ENCODE peak calls at places on chromosome 19, in ten cellular contexts. One of them, this sample, is unnamed.

GRCh38 chr19:3496392-3497273 is 3.8 kb downstream of the DOHH start:
- DNase-seq in pancreas: no peak
- DNase-seq in PC-3: no peak
- DNase-seq in psoas muscle: no peak
- DNase-seq in cardiac muscle cell: no peak
- DNase-seq in CD8-positive, alpha-beta T cell: no peak
- DNase-seq in body of pancreas: no peak
- DNase-seq in MM.1S: no peak
- DNase-seq in left ventricle myocardium inferior: no peak
- DNase-seq in uterus: no peak
- DNase-seq in this sample: no peak

GRCh38 chr19:34976611-34977010 is 12.6 kb upstream of the ZNF792 start:
- DNase-seq in left ventricle myocardium inferior: no peak
- DNase-seq in pancreas: peak; percentile 1
- DNase-seq in CD8-positive, alpha-beta T cell: no peak
- DNase-seq in cardiac muscle cell: no peak
- DNase-seq in PC-3: no peak
- DNase-seq in body of pancreas: no peak
- DNase-seq in uterus: no peak
- DNase-seq in MM.1S: no peak
- DNase-seq in psoas muscle: no peak
- DNase-seq in this sample: no peak

GRCh38 chr19:35750167-35750566 is 1.8 kb downstream of the LIN37 start:
- DNase-seq in uterus: no peak
- DNase-seq in MM.1S: no peak
- DNase-seq in pancreas: no peak
- DNase-seq in PC-3: peak; percentile 6
- DNase-seq in body of pancreas: no peak
- DNase-seq in CD8-positive, alpha-beta T cell: no peak
- DNase-seq in psoas muscle: no peak
- DNase-seq in left ventricle myocardium inferior: no peak
- DNase-seq in cardiac muscle cell: no peak
- DNase-seq in this sample: no peak

GRCh38 chr19:48833977-48834376 is 2.3 kb downstream of the HSD17B14 start:
- DNase-seq in MM.1S: no peak
- DNase-seq in pancreas: no peak
- DNase-seq in cardiac muscle cell: no peak
- DNase-seq in CD8-positive, alpha-beta T cell: no peak
- DNase-seq in psoas muscle: no peak
- DNase-seq in left ventricle myocardium inferior: no peak
- DNase-seq in PC-3: no peak
- DNase-seq in body of pancreas: no peak
- DNase-seq in uterus: no peak
- DNase-seq in this sample: no peak

GRCh38 chr19:20422616-20423205 is 142.9 kb downstream of the ZNF737 start:
- DNase-seq in uterus: no peak
- DNase-seq in left ventricle myocardium inferior: peak; percentile 12
- DNase-seq in cardiac muscle cell: peak; percentile 43
- DNase-seq in CD8-positive, alpha-beta T cell: no peak
- DNase-seq in psoas muscle: peak; percentile 48
- DNase-seq in PC-3: no peak
- DNase-seq in MM.1S: no peak
- DNase-seq in pancreas: no peak
- DNase-seq in body of pancreas: no peak
- DNase-seq in this sample: no peak

GRCh38 chr19:18135712-18136584 is 17.0 kb upstream of the PIK3R2 start:
- DNase-seq in psoas muscle: no peak
- DNase-seq in left ventricle myocardium inferior: no peak
- DNase-seq in PC-3: no peak
- DNase-seq in pancreas: peak; percentile 67
- DNase-seq in MM.1S: no peak
- DNase-seq in CD8-positive, alpha-beta T cell: no peak
- DNase-seq in uterus: no peak
- DNase-seq in cardiac muscle cell: no peak
- DNase-seq in body of pancreas: peak; percentile 63
- DNase-seq in this sample: peak; percentile 84

GRCh38 chr19:17606786-17607185 is 51.3 kb downstream of the COLGALT1 start:
- DNase-seq in PC-3: no peak
- DNase-seq in MM.1S: no peak
- DNase-seq in left ventricle myocardium inferior: no peak
- DNase-seq in cardiac muscle cell: no peak
- DNase-seq in body of pancreas: no peak
- DNase-seq in CD8-positive, alpha-beta T cell: no peak
- DNase-seq in uterus: no peak
- DNase-seq in psoas muscle: no peak
- DNase-seq in pancreas: no peak
- DNase-seq in this sample: no peak

GRCh38 chr19:6026390-6026897 is 48.5 kb upstream of the RANBP3 start:
- DNase-seq in cardiac muscle cell: no peak
- DNase-seq in body of pancreas: no peak
- DNase-seq in uterus: no peak
- DNase-seq in MM.1S: no peak
- DNase-seq in CD8-positive, alpha-beta T cell: no peak
- DNase-seq in pancreas: peak; percentile 50
- DNase-seq in psoas muscle: peak; percentile 23
- DNase-seq in left ventricle myocardium inferior: no peak
- DNase-seq in PC-3: no peak
- DNase-seq in this sample: no peak

GRCh38 chr19:35279374-35279773 is 3.0 kb upstream of the HAMP start:
- DNase-seq in pancreas: no peak
- DNase-seq in psoas muscle: no peak
- DNase-seq in body of pancreas: no peak
- DNase-seq in PC-3: no peak
- DNase-seq in CD8-positive, alpha-beta T cell: no peak
- DNase-seq in uterus: no peak
- DNase-seq in left ventricle myocardium inferior: no peak
- DNase-seq in MM.1S: no peak
- DNase-seq in cardiac muscle cell: no peak
- DNase-seq in this sample: no peak

GRCh38 chr19:55188620-55189019 is 8.5 kb upstream of the SYT5 start:
- DNase-seq in PC-3: no peak
- DNase-seq in pancreas: no peak
- DNase-seq in MM.1S: no peak
- DNase-seq in uterus: no peak
- DNase-seq in body of pancreas: no peak
- DNase-seq in psoas muscle: no peak
- DNase-seq in CD8-positive, alpha-beta T cell: no peak
- DNase-seq in cardiac muscle cell: peak; percentile 48
- DNase-seq in left ventricle myocardium inferior: no peak
- DNase-seq in this sample: no peak

GRCh38 chr19:18612772-18613588 is at the start of gene TMEM59L:
- DNase-seq in uterus: no peak
- DNase-seq in left ventricle myocardium inferior: no peak
- DNase-seq in CD8-positive, alpha-beta T cell: no peak
- DNase-seq in psoas muscle: no peak
- DNase-seq in pancreas: peak; percentile 54
- DNase-seq in PC-3: no peak
- DNase-seq in MM.1S: no peak
- DNase-seq in body of pancreas: no peak
- DNase-seq in cardiac muscle cell: no peak
- DNase-seq in this sample: no peak

GRCh38 chr19:4581381-4582111 is 22.1 kb upstream of the SEMA6B start:
- DNase-seq in CD8-positive, alpha-beta T cell: no peak
- DNase-seq in pancreas: no peak
- DNase-seq in uterus: no peak
- DNase-seq in left ventricle myocardium inferior: no peak
- DNase-seq in psoas muscle: no peak
- DNase-seq in MM.1S: no peak
- DNase-seq in PC-3: peak; percentile 48
- DNase-seq in cardiac muscle cell: peak; percentile 58
- DNase-seq in body of pancreas: no peak
- DNase-seq in this sample: peak; percentile 54
- H3K27me3 ChIP-seq in CD8-positive, alpha-beta T cell: peaks cover 36% of the 10 kb centered on the region
- H3K27me3 ChIP-seq in pancreas: no peaks in the 10 kb centered on the region
- H3K27me3 ChIP-seq in uterus: peaks cover 30% of the 10 kb centered on the region
- H3K27me3 ChIP-seq in left ventricle myocardium inferior: peaks cover 83% of the 10 kb centered on the region
- H3K27me3 ChIP-seq in psoas muscle: no peaks in the 10 kb centered on the region
- H3K27me3 ChIP-seq in MM.1S: peaks cover 94% of the 10 kb centered on the region
- H3K27me3 ChIP-seq in PC-3: peaks cover 7% of the 10 kb centered on the region
- H3K27me3 ChIP-seq in cardiac muscle cell: no peaks in the 10 kb centered on the region
- H3K27me3 ChIP-seq in body of pancreas: peaks cover 20% of the 10 kb centered on the region
- H3K27me3 ChIP-seq in this sample: no peaks in the 10 kb centered on the region

DNA sequence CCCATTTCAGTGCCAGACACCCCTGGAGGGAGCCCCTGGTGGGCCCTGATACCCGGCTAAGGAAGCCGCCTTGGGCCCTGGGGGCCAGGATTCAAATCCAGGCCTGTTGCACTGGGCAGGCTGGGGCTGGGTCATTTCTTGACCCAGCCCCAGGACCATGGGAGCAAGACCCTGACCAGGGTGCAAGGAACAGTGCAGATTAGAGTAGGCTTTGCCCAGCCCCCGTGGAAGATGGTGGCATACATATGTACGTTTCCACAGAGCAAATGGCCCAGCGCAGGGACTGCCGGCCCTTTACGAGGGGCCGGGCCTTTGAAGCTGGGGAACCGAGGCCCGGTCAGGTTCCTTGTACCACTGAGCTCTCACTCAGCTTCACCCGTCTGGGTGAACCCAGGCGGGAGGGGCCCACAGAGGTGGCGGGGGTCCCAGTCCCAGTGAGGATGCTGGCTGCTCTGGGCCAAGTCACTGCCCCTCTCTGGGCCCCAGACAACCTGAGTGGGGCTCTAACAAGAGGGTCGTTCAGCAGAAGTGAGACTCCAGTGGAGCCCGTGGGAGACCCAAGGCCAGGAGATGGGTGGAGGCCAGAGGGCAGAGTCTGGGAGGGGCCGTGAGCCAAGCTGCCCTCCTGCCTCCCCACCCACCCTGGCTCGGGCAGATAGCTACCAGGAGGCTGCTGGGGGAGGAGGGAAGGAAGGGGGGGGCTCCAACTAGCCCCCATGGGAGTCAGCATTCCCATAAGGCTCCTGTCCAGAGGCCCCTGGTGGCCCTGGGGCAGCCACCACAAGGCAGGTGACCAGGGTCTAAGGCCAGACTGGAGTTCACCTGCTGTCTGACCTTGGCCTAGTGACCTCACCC is 2.7 kb downstream of the MKNK2 start:
- DNase-seq in uterus: no peak
- DNase-seq in body of pancreas: peak; percentile 34
- DNase-seq in cardiac muscle cell: no peak
- DNase-seq in pancreas: peak; percentile 64
- DNase-seq in MM.1S: peak; percentile 5
- DNase-seq in PC-3: no peak
- DNase-seq in CD8-positive, alpha-beta T cell: no peak
- DNase-seq in psoas muscle: peak; percentile 60
- DNase-seq in left ventricle myocardium inferior: no peak
- DNase-seq in this sample: no peak
- H3K4me1 ChIP-seq in uterus: peaks cover 37% of the 10 kb centered on the region
- H3K4me1 ChIP-seq in body of pancreas: peaks cover 85% of the 10 kb centered on the region
- H3K4me1 ChIP-seq in cardiac muscle cell: peaks cover 11% of the 10 kb centered on the region
- H3K4me1 ChIP-seq in pancreas: peaks cover 55% of the 10 kb centered on the region
- H3K4me1 ChIP-seq in MM.1S: peaks cover 18% of the 10 kb centered on the region
- H3K4me1 ChIP-seq in PC-3: peaks cover 31% of the 10 kb centered on the region
- H3K4me1 ChIP-seq in CD8-positive, alpha-beta T cell: peaks cover 80% of the 10 kb centered on the region
- H3K4me1 ChIP-seq in psoas muscle: peaks cover 65% of the 10 kb centered on the region
- H3K4me1 ChIP-seq in left ventricle myocardium inferior: peaks cover 89% of the 10 kb centered on the region
- H3K4me1 ChIP-seq in this sample: peaks cover 15% of the 10 kb centered on the region

DNA sequence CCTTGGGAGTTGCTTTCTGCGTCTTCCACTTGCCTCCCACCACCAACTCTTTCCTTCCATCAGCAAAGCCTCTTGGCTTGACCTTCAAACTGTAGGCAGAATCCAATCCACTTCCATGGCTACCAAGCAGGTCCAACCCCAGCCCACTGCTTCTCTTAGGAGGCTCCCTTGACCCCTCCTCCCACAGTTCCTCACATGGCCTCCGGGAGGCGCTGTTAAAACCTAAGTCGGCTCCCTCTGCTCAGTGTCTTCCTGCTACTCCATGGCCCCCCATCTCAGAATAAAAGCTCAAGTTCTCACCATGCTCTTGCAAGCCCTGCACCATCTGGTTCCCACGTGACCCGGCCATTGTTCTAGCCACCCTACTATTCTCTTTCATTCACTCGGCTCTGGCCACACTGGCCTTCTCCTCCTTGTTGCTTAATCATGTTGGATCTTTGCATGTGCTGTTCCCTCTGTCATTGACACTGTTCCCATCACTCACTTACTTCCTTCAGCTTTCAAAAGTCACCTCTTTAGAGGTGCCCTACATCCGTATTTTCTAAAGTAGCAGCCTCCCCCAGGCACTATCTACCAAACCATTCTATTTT is 7.5 kb downstream of the IZUMO2 start:
- DNase-seq in uterus: no peak
- DNase-seq in body of pancreas: no peak
- DNase-seq in CD8-positive, alpha-beta T cell: no peak
- DNase-seq in PC-3: no peak
- DNase-seq in pancreas: no peak
- DNase-seq in psoas muscle: no peak
- DNase-seq in cardiac muscle cell: no peak
- DNase-seq in MM.1S: no peak
- DNase-seq in left ventricle myocardium inferior: no peak
- DNase-seq in this sample: no peak
- TF ChIP-seq CTCF in uterus: no peak
- TF ChIP-seq CTCF in body of pancreas: no peak
- TF ChIP-seq CTCF in CD8-positive, alpha-beta T cell: no peak
- TF ChIP-seq CTCF in PC-3: peak; percentile 56
- TF ChIP-seq CTCF in pancreas: no peak
- TF ChIP-seq CTCF in psoas muscle: no peak
- TF ChIP-seq CTCF in cardiac muscle cell: no peak
- TF ChIP-seq CTCF in MM.1S: no peak
- TF ChIP-seq CTCF in left ventricle myocardium inferior: no peak
- TF ChIP-seq CTCF in this sample: no peak

GRCh38 chr19:40217921-40218890 is at the start of gene TTC9B:
- DNase-seq in left ventricle myocardium inferior: no peak
- DNase-seq in MM.1S: no peak
- DNase-seq in CD8-positive, alpha-beta T cell: peak; percentile 16
- DNase-seq in cardiac muscle cell: no peak
- DNase-seq in psoas muscle: no peak
- DNase-seq in PC-3: no peak
- DNase-seq in uterus: no peak
- DNase-seq in body of pancreas: no peak
- DNase-seq in pancreas: no peak
- DNase-seq in this sample: no peak

GRCh38 chr19:40220674-40221073 is 2.5 kb upstream of the TTC9B start:
- DNase-seq in uterus: no peak
- DNase-seq in pancreas: no peak
- DNase-seq in cardiac muscle cell: no peak
- DNase-seq in PC-3: no peak
- DNase-seq in MM.1S: no peak
- DNase-seq in left ventricle myocardium inferior: no peak
- DNase-seq in body of pancreas: no peak
- DNase-seq in CD8-positive, alpha-beta T cell: no peak
- DNase-seq in psoas muscle: no peak
- DNase-seq in this sample: no peak

GRCh38 chr19:40217027-40217810 is 965 bp downstream of the TTC9B start:
- DNase-seq in PC-3: peak; percentile 68
- DNase-seq in CD8-positive, alpha-beta T cell: no peak
- DNase-seq in cardiac muscle cell: no peak
- DNase-seq in uterus: no peak
- DNase-seq in pancreas: peak; percentile 78
- DNase-seq in MM.1S: no peak
- DNase-seq in left ventricle myocardium inferior: no peak
- DNase-seq in body of pancreas: peak; percentile 78
- DNase-seq in psoas muscle: peak; percentile 74
- DNase-seq in this sample: peak; percentile 93

GRCh38 chr19:40221858-40222619 is 3.9 kb upstream of the TTC9B start:
- DNase-seq in MM.1S: peak; percentile 91
- DNase-seq in uterus: peak; percentile 78
- DNase-seq in CD8-positive, alpha-beta T cell: peak; percentile 58
- DNase-seq in left ventricle myocardium inferior: peak; percentile 67
- DNase-seq in psoas muscle: peak; percentile 84
- DNase-seq in body of pancreas: peak; percentile 86
- DNase-seq in PC-3: peak; percentile 87
- DNase-seq in cardiac muscle cell: peak; percentile 93
- DNase-seq in pancreas: peak; percentile 72
- DNase-seq in this sample: peak; percentile 83

GRCh38 chr19:40219721-40220276 is 1.6 kb upstream of the TTC9B start:
- DNase-seq in cardiac muscle cell: peak; percentile 69
- DNase-seq in PC-3: peak; percentile 76
- DNase-seq in MM.1S: no peak
- DNase-seq in uterus: no peak
- DNase-seq in pancreas: no peak
- DNase-seq in CD8-positive, alpha-beta T cell: no peak
- DNase-seq in left ventricle myocardium inferior: no peak
- DNase-seq in body of pancreas: no peak
- DNase-seq in psoas muscle: no peak
- DNase-seq in this sample: no peak
- H3K27me3 ChIP-seq in cardiac muscle cell: peaks cover 73% of the 10 kb centered on the region
- H3K27me3 ChIP-seq in PC-3: no peaks in the 10 kb centered on the region
- H3K27me3 ChIP-seq in MM.1S: no peaks in the 10 kb centered on the region
- H3K27me3 ChIP-seq in uterus: peaks cover 47% of the 10 kb centered on the region
- H3K27me3 ChIP-seq in pancreas: no peaks in the 10 kb centered on the region
- H3K27me3 ChIP-seq in CD8-positive, alpha-beta T cell: peaks cover 32% of the 10 kb centered on the region
- H3K27me3 ChIP-seq in left ventricle myocardium inferior: peaks cover 85% of the 10 kb centered on the region
- H3K27me3 ChIP-seq in body of pancreas: peaks cover 27% of the 10 kb centered on the region
- H3K27me3 ChIP-seq in psoas muscle: no peaks in the 10 kb centered on the region
- H3K27me3 ChIP-seq in this sample: no peaks in the 10 kb centered on the region